ENCODE peak calls at places on chromosomes 12 and 14, in ten cellular contexts. V is breast epithelium, C is sigmoid colon, K is IMR-90, P is heart left ventricle, O is adrenal gland, G is HCT116, I is cardiac muscle cell, X is transverse colon, B is heart right ventricle. R is an unnamed sample.

GRCh38 chr12:64457036-64457435 is 5.1 kb downstream of the TBK1 start:
- DNase-seq in P (no peak), C (no peak), K (peak), I (no peak), B (no peak), G (no peak), X (no peak), V (no peak), O (peak), R (no peak)

GRCh38 chr12:91274886-91275285 is 92.3 kb upstream of the DCN start:
- DNase-seq in I (peak), P (peak), B (no peak), G (no peak), V (no peak), C (no peak), K (peak), O (no peak), X (no peak), R (no peak)

GRCh38 chr14:73729556-73730265 is 15.5 kb upstream of the PNMA1 start:
- DNase-seq in C (no peak), X (no peak), V (peak), G (no peak), I (no peak), K (no peak), P (no peak), B (no peak), O (no peak), R (no peak)

GRCh38 chr12:96495155-96495554 is 5.8 kb downstream of the CFAP54 start:
- DNase-seq in O (no peak), C (no peak), K (no peak), B (no peak), X (no peak), I (no peak), V (no peak), P (no peak), G (no peak), R (no peak)

GRCh38 chr12:23004473-23005020 is 379.6 kb downstream of the ETNK1 start:
- DNase-seq in P (no peak), V (no peak), X (no peak), O (no peak), C (no peak), K (no peak), B (no peak), I (no peak), G (no peak), R (no peak)

GRCh38 chr12:132559652-132560420 is 50.5 kb downstream of the LRCOL1 start:
- DNase-seq in V (no peak), O (peak), K (peak), B (peak), X (peak), P (no peak), C (no peak), I (peak), G (peak), R (peak)

GRCh38 chr14:96501383-96501745 is 818 bp upstream of the PAPOLA start:
- DNase-seq in X (no peak), I (no peak), P (no peak), K (no peak), O (no peak), G (no peak), B (no peak), C (no peak), V (no peak), R (peak)

GRCh38 chr12:111185206-111185888 is 183.5 kb downstream of the PHETA1 start:
- DNase-seq in O (no peak), I (no peak), K (no peak), X (no peak), B (no peak), G (no peak), C (no peak), P (no peak), V (no peak), R (no peak)

GRCh38 chr14:68948686-68949085 is 30.4 kb downstream of the ACTN1 start:
- DNase-seq in X (no peak), B (no peak), V (no peak), P (no peak), O (no peak), K (no peak), I (no peak), C (peak), G (no peak), R (no peak)

GRCh38 chr14:23401331-23401730 is 6.7 kb downstream of the MYH6 start:
- DNase-seq in I (peak), B (no peak), K (no peak), G (no peak), V (no peak), O (no peak), P (no peak), C (no peak), X (no peak), R (no peak)

GRCh38 chr14:21063479-21063878 is 5.9 kb downstream of the RNASE8 start:
- DNase-seq in P (no peak), I (no peak), V (no peak), O (peak), G (no peak), C (no peak), B (no peak), K (peak), X (peak), R (no peak)

GRCh38 chr12:62254967-62255366 is 5.2 kb upstream of the USP15 start:
- DNase-seq in G (no peak), X (no peak), K (no peak), P (no peak), B (no peak), C (no peak), I (no peak), O (no peak), V (no peak), R (no peak)

GRCh38 chr12:120719496-120720233 is 6.0 kb upstream of the ACADS start:
- DNase-seq in I (no peak), B (no peak), K (peak), O (peak), X (no peak), G (no peak), P (no peak), V (no peak), C (no peak), R (no peak)

GRCh38 chr12:33438025-33438772 is 1.4 kb downstream of the SYT10 start:
- DNase-seq in X (no peak), B (no peak), I (peak), P (no peak), V (no peak), C (no peak), G (no peak), K (no peak), O (no peak), R (no peak)

GRCh38 chr12:104957388-104958008 is 592 bp downstream of the SLC41A2 start:
- DNase-seq in I (no peak), P (no peak), C (peak), K (no peak), V (no peak), X (peak), B (peak), G (no peak), O (peak), R (no peak)

GRCh38 chr12:117100251-117100650 is 1.0 kb upstream of the TESC start:
- DNase-seq in I (peak), P (no peak), C (peak), G (peak), X (no peak), O (peak), B (no peak), K (peak), V (no peak), R (no peak)

GRCh38 chr14:50794063-50794645 is 36.8 kb downstream of the NIN start:
- DNase-seq in I (no peak), K (no peak), B (no peak), P (no peak), C (no peak), V (no peak), X (no peak), G (no peak), O (no peak), R (no peak)

GRCh38 chr12:131929530-131930456 is 717 bp downstream of the PUS1 start:
- DNase-seq in C (peak), G (no peak), P (no peak), V (no peak), K (peak), O (no peak), B (no peak), I (peak), X (peak), R (peak)

GRCh38 chr12:27554421-27555186 is 30.6 kb downstream of the PPFIBP1 start:
- DNase-seq in C (peak), G (no peak), I (no peak), B (peak), P (peak), V (peak), K (no peak), O (peak), X (peak), R (no peak)

GRCh38 chr14:99522934-99523660 is 41.9 kb downstream of the CCNK start:
- DNase-seq in G (no peak), K (peak), P (no peak), B (no peak), V (no peak), C (no peak), X (peak), O (peak), I (peak), R (no peak)

GRCh38 chr14:90645842-90646443 is 170.3 kb downstream of the TTC7B start:
- DNase-seq in X (no peak), C (no peak), O (no peak), V (peak), P (no peak), G (peak), I (peak), B (no peak), K (peak), R (peak)

DNA sequence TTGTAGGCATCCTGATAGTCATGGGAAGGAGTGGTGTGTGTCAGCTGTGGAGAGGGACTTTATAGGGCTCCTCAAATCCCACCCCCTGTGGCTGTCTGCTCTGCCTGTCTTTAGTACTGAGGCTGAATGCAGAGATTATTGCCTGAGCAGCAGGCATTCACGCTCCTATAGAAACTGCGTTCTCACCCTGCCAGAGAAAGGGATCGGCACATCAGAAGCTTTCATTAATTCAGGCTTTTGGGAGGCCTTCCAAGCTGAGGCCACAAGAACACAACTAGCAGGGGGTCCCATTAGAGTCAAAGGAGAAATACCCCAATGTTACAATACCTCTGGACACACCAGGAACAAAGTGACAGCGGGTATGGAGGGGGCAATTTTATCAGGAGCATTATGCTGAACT is 12.6 kb downstream of the KCNK10 start:
- DNase-seq in K (no peak), G (no peak), O (no peak), B (no peak), P (no peak), C (no peak), V (no peak), I (no peak), X (no peak), R (no peak)
- H3K27ac ChIP-seq in K (no peak), G (no peak), O (no peak), B (no peak), P (no peak), C (no peak), V (no peak), I (no peak), X (no peak), R (no peak)

GRCh38 chr14:37254411-37254947 is 56.7 kb downstream of the MIPOL1 start:
- DNase-seq in G (no peak), X (no peak), C (no peak), O (no peak), K (no peak), V (no peak), I (no peak), B (no peak), P (no peak), R (no peak)
- TF ChIP-seq CTCF in G (no peak), X (no peak), C (no peak), O (no peak), K (no peak), V (no peak), I (no peak), B (no peak), P (no peak), R (no peak)

GRCh38 chr12:1795785-1796514 is 24.4 kb upstream of the LRTM2 start:
- DNase-seq in P (peak), G (peak), O (peak), V (peak), C (peak), I (peak), X (peak), B (peak), K (peak), R (peak)
- H3K27ac ChIP-seq in P (peak), G (peak), O (no peak), V (peak), C (peak), I (no peak), X (peak), B (peak), K (no peak), R (no peak)

DNA sequence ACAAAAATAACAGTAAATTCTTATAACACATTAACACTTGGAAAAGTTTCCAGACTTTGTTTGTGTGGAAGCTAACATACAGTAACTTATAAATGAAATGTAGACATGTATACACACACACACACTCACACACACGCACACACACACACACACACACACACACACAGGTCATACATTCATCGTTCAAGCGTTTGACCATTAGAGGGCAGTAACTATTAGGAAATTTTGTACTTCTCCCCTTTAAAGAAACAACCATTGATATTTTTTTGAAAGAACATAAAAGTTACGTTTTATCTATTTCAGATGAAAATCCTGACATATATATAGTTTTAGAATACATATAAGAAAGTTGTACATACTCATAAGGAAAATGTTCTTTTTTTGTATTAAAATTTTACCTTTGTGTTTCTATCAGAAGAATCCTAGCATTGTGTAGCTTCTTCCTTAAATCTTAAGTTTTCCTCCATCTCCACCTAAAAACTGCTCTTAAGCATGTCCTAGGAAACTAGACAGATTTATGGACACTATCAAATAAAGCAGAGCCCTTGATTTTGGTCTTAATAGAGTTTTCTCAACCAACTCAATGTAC is 29.0 kb downstream of the PTPRQ start:
- DNase-seq in I (peak), B (no peak), P (no peak), G (peak), O (peak), K (peak), V (no peak), C (no peak), X (no peak), R (peak)
- TF ChIP-seq CTCF in I (peak), B (peak), P (peak), G (peak), O (peak), K (peak), V (peak), C (peak), X (peak), R (peak)

GRCh38 chr12:32116897-32117296 is 10.2 kb downstream of the BICD1 start:
- DNase-seq in P (no peak), O (no peak), G (no peak), V (no peak), B (no peak), K (peak), X (no peak), C (no peak), I (no peak), R (peak)
- H3K27ac ChIP-seq in P (no peak), O (no peak), G (peak), V (no peak), B (no peak), K (peak), X (no peak), C (peak), I (no peak), R (no peak)

GRCh38 chr12:11171953-11172675 is 1.1 kb downstream of the SMIM10L1 start:
- DNase-seq in V (no peak), G (no peak), K (peak), B (no peak), P (no peak), O (no peak), C (no peak), X (no peak), I (peak), R (no peak)

GRCh38 chr12:11166300-11166699 is 4.7 kb upstream of the SMIM10L1 start:
- DNase-seq in G (no peak), V (no peak), P (no peak), K (no peak), O (no peak), X (no peak), B (no peak), C (no peak), I (no peak), R (no peak)

GRCh38 chr12:11170810-11171144 is 217 bp upstream of the SMIM10L1 start:
- DNase-seq in C (no peak), I (no peak), X (no peak), G (no peak), B (no peak), P (no peak), K (no peak), V (no peak), O (no peak), R (no peak)

GRCh38 chr12:11174022-11174421 is 3.0 kb downstream of the SMIM10L1 start:
- DNase-seq in V (no peak), I (no peak), B (no peak), C (no peak), X (no peak), P (no peak), G (no peak), O (no peak), K (peak), R (no peak)

DNA sequence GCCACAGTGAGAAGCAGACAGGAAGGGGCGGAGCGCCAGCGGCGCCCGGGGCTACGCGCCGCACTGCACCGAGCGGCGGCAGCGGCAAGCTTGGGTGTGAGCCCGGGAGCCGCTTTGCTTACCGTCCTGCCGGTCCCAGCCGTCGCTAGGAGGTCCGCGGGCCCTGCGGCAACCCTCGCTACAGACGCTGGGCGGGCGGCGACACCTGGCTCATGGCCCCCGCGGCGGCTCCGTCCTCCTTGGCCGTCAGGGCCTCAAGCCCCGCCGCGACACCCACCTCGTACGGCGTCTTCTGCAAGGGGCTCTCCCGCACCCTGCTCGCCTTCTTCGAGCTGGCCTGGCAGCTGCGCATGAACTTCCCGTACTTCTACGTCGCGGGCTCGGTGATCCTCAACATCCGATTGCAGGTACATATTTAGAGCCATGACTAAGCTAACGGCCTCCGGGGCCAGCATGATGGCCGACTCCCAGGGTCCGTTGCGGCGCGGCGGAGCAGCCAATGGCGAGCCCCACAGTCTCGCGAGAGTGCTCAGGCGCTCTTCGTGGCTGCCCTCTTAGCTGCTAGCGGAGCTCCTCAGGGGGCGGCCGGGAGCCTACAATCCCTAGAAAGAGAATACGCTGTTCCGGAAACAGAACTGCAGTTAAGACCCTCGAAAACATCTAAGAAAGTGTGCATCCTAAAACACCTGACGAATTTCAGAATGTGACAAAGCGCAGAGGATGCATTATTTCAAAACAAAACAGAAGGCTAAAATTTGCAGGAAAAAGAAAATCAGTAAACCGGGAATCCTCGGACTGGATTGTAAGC is at the start of gene SMIM10L1:
- DNase-seq in P (peak), I (peak), V (peak), C (peak), X (peak), B (peak), O (peak), G (peak), K (peak), R (peak)
- TF ChIP-seq CTCF in P (no peak), I (peak), V (no peak), C (no peak), X (peak), B (no peak), O (no peak), G (no peak), K (peak), R (no peak)

DNA sequence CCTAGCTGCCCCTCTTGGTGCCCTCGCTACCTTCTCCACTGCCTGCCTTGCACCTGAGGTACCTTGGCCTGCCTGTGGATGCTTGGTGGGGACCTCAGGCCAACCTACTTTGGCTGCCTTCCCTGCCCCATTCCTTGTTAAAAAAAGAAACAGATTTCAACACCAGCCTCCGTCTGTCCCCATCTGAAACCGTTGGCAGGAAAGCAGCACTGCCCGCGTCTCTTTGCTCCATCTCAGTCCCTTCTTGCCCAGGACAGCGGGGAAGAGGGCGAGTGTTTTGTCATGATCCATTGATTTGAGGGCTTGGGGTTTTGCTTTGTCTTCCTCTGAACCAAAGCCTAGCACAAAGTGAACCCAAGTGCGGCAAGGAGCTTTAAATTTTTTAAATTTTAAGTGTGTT is 5.9 kb downstream of the TPCN1 start:
- DNase-seq in B (peak), C (no peak), O (peak), P (peak), V (peak), X (no peak), I (no peak), G (no peak), K (no peak), R (no peak)
- H3K27ac ChIP-seq in B (peak), C (peak), O (peak), P (peak), V (peak), X (no peak), I (peak), G (no peak), K (no peak), R (peak)

GRCh38 chr14:66813636-66814035 is 305.7 kb downstream of the GPHN start:
- DNase-seq in V (no peak), X (no peak), B (no peak), G (no peak), O (no peak), I (no peak), P (no peak), K (no peak), C (no peak), R (no peak)

DNA sequence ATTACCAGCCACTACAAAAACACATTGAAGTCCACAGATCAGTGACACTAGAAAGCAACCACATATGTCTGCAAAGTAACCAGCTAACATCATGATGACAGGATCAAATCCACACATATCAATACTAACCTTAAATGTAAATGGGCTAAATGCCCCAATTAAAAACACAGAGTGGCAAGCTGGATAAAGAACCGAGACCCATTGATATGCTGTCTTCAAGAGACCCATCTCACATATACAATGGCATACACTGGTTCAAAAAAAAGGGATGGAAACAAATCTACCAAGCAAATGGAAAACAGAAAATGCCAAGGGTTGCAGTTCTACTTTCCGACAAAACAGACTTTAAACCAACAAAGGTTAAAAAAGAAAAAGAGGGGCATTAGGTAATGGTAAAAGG is 307.7 kb downstream of the GPHN start:
- DNase-seq in X (no peak), C (no peak), G (no peak), I (no peak), K (no peak), V (no peak), P (no peak), B (no peak), O (no peak), R (no peak)
- TF ChIP-seq CTCF in X (no peak), C (no peak), G (no peak), I (no peak), K (no peak), V (no peak), P (no peak), B (no peak), O (no peak), R (no peak)